ENCODE peak calls at places on chromosomes 2 and 18, in five cellular contexts. V is epithelial cell of esophagus, R is stomach, T is astrocyte of the spinal cord, N is glutamatergic neuron. P is an unnamed sample.

GRCh38 chr2:176500921-176501320 is 231.7 kb downstream of the MTX2 start:
- DNase-seq in R (no peak), T (peak), V (no peak), N (no peak), P (no peak)

GRCh38 chr2:37020212-37020886 is 54.0 kb upstream of the STRN start:
- DNase-seq in T (peak), V (no peak), N (no peak), R (peak), P (no peak)

GRCh38 chr2:45114221-45114955 is 105.1 kb upstream of the SIX2 start:
- DNase-seq in T (no peak), R (no peak), N (no peak), V (no peak), P (no peak)

GRCh38 chr2:201931955-201932354 is 101.7 kb upstream of the FZD7 start:
- DNase-seq in T (peak), V (peak), R (no peak), N (no peak), P (no peak)

GRCh38 chr2:193584001-193584400 is 1389.3 kb upstream of the TMEFF2 start:
- DNase-seq in T (peak), V (peak), N (peak), R (no peak), P (no peak)

GRCh38 chr2:126889501-126890135 is 9.1 kb upstream of the TEX51 start:
- DNase-seq in N (peak), V (no peak), R (no peak), T (no peak), P (no peak)

GRCh38 chr2:66569321-66569851 is 134.5 kb downstream of the MEIS1 start:
- DNase-seq in V (no peak), R (no peak), N (no peak), T (peak), P (no peak)

GRCh38 chr2:156553714-156554442 is 117.7 kb downstream of the GPD2 start:
- DNase-seq in T (no peak), R (no peak), N (no peak), V (no peak), P (no peak)

GRCh38 chr2:50419778-50420177 is 612.2 kb downstream of the NRXN1 start:
- DNase-seq in V (no peak), N (no peak), T (no peak), R (no peak), P (no peak)

GRCh38 chr2:234770081-234770506 is 181.7 kb upstream of the SH3BP4 start:
- DNase-seq in V (no peak), T (peak), R (no peak), N (peak), P (no peak)

GRCh38 chr18:53319628-53320027 is 904.8 kb downstream of the MBD2 start:
- DNase-seq in T (no peak), V (no peak), N (no peak), R (no peak), P (no peak)

GRCh38 chr2:210000464-210001324 is 1.7 kb upstream of the RPE start:
- DNase-seq in N (no peak), T (no peak), V (no peak), R (no peak), P (no peak)

GRCh38 chr2:164979113-164979512 is 23.8 kb upstream of the SLC38A11 start:
- DNase-seq in N (no peak), T (no peak), V (no peak), R (no peak), P (no peak)

GRCh38 chr2:158125756-158126498 is 24.3 kb downstream of the UPP2 start:
- DNase-seq in V (peak), T (no peak), R (no peak), N (no peak), P (no peak)

GRCh38 chr2:46294185-46294836 is 2.9 kb upstream of the EPAS1 start:
- DNase-seq in V (peak), T (no peak), N (peak), R (no peak), P (no peak)

GRCh38 chr2:200677721-200678532 is 92.1 kb downstream of the AOX1 start:
- DNase-seq in V (no peak), R (no peak), T (peak), N (no peak), P (no peak)

DNA sequence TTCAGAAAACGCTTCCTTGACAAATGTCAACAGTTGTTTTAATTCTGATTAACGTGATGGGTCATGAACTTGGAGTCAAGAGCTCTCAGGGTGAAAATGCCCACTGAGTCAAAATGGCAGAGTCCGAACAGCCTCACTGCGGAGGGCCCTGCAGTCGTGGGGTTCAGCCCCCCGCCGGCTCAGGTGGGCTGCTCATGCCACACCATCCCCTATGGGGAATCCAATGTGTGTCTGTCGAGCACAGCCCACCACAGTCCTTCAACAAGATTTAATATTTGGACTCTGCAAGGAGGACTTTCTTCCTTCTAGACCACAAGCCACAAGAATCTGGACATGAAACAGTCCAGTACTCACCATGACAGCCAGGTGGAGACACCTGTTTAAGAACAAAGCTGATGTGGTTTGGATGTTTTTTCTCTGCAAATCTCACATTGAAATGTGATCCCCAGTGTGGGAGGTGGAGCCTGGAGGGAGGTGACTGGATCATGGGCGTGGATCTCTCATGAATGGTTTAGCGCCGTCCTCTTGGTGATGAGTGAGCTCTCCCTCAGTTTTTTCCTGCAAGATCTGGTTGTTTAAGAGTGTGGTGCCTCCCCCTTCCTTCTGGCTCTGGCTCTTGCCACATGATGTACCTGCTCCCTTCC is 201.0 kb downstream of the NDUFA10 start:
- DNase-seq in T (no peak), N (no peak), R (peak), V (peak), P (peak)
- TF ChIP-seq CTCF in T (peak), N (no peak), R (no peak), V (peak), P (no peak)

GRCh38 chr2:1671916-1672315 is 72.4 kb downstream of the PXDN start:
- DNase-seq in N (no peak), V (no peak), R (peak), T (no peak), P (no peak)

GRCh38 chr2:1670636-1671035 is 73.7 kb downstream of the PXDN start:
- DNase-seq in V (no peak), N (no peak), R (peak), T (no peak), P (no peak)

GRCh38 chr2:1673160-1673944 is 71.0 kb downstream of the PXDN start:
- DNase-seq in N (no peak), T (no peak), R (peak), V (no peak), P (no peak)

GRCh38 chr2:1674276-1674675 is 70.0 kb downstream of the PXDN start:
- DNase-seq in V (no peak), R (peak), T (no peak), N (no peak), P (no peak)

DNA sequence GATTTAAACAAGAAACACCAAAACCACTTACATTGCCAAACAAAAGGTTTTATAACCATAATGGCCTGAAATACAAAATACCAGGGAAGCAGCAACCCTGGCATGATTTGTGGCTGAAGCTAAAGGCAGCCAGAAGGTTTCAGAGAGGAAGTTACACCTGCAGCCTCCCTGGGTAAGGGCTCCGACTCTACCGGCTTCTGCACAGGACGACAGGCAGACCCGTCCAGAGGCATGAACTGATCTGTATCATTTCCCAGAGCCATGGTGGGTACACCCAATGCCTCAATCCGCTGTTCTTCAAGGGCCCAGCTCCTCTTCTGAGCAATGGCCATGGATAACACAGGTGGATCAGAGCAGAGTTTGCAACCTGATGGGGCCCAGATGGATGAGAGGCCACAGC is 71.6 kb downstream of the PXDN start:
- DNase-seq in T (no peak), V (no peak), N (no peak), R (peak), P (no peak)
- TF ChIP-seq CTCF in T (no peak), V (no peak), N (no peak), R (no peak), P (no peak)

DNA sequence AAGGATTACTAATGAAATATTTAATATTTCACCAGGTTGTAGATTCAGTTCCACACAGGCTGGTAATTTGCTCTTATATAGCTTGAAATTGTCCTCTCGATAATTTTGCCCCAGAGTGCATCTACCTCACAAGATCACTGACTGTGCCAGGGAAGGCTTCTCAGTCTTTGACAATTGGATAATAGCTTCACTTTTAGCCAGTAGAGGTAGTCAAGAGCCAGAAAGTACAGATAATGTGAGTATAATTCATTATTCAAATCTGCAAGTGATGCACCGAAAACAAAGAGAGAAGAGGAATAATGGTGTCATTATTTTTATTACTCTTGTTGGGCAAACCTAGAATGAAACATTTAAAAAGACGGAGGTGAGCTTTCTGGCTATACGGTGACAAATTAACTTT is 292.8 kb downstream of the EN1 start:
- DNase-seq in V (no peak), T (no peak), N (no peak), R (no peak), P (peak)
- TF ChIP-seq CTCF in V (no peak), T (peak), N (no peak), R (no peak), P (no peak)

DNA sequence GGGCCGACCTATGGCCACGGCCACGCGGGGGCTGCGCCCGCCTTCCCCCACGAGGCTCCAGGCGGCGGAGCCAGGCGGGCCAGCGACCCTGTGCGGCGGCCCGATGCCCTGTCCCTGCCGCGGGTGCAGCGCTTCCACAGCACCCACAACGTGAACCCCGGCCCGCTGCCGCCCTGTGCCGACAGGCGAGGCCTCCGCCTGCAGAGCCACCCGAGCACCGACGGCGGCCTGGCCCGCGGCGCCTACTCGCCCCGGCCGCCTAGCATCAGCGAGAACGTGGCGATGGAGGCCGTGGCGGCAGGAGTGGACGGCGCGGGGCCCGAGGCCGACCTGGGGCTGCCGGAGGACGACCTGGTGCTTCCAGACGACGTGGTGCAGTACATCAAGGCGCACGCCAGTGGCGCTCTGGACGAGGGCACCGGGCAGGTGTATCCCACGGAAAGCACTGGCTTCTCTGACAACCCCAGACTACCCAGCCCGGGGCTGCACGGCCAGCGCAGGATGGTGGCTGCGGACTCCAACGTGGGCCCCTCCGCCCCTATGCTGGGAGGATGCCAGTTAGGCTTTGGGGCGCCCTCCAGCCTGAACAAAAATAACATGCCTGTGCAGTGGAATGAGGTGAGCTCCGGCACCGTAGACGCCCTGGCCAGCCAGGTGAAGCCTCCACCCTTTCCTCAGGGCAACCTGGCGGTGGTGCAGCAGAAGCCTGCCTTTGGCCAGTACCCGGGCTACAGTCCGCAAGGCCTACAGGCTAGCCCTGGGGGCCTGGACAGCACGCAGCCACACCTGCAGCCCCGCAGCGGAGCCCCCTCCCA is 253.3 kb downstream of the GLI2 start:
- DNase-seq in N (peak), T (no peak), R (peak), V (no peak), P (peak)
- TF ChIP-seq CTCF in N (no peak), T (no peak), R (no peak), V (no peak), P (no peak)

GRCh38 chr18:50374753-50375391 is at the start of gene SKA1:
- DNase-seq in T (peak), V (peak), N (peak), R (peak), P (peak)
- TF ChIP-seq CTCF in T (no peak), V (no peak), N (no peak), R (no peak), P (no peak)

DNA sequence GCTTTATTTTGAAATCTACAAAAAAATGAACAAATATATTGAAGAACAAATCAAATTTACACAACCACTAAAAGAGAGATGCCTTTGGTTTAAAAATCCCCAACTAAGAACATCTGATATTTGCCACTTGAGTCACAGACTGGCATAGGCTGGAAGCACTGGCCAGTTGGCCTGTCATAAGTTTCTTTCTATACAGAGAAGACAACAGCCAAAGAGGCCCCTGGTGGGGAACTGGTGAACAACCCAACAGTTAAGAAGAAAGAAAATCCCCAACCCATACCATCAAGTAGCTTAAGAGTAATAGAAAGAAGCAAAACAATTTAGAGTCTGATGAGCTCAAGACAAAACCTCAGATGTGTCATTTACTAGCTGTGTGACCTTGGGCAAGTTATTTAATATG is 45.5 kb downstream of the OSR1 start:
- DNase-seq in T (peak), R (peak), N (no peak), V (peak), P (no peak)
- TF ChIP-seq CTCF in T (peak), R (no peak), N (peak), V (peak), P (peak)

GRCh38 chr2:112642561-112642960 is 3.2 kb upstream of the SLC20A1 start:
- DNase-seq in N (no peak), R (no peak), T (no peak), V (no peak), P (no peak)
- TF ChIP-seq CTCF in N (no peak), R (no peak), T (no peak), V (no peak), P (no peak)

GRCh38 chr2:207167129-207167923 is 1.6 kb upstream of the KLF7 start:
- DNase-seq in R (no peak), N (no peak), V (peak), T (peak), P (no peak)

GRCh38 chr2:207166039-207166348 is 246 bp upstream of the KLF7 start:
- DNase-seq in R (peak), N (peak), V (peak), T (peak), P (peak)

GRCh38 chr2:207163815-207164747 is 1.7 kb downstream of the KLF7 start:
- DNase-seq in R (peak), V (peak), T (peak), N (peak), P (no peak)

GRCh38 chr2:207165121-207166038 is at the start of gene KLF7:
- DNase-seq in T (peak), R (peak), N (no peak), V (peak), P (peak)

GRCh38 chr2:207166349-207167128 is 791 bp upstream of the KLF7 start:
- DNase-seq in T (peak), V (peak), R (peak), N (peak), P (peak)
- TF ChIP-seq CTCF in T (peak), V (no peak), R (no peak), N (peak), P (peak)

DNA sequence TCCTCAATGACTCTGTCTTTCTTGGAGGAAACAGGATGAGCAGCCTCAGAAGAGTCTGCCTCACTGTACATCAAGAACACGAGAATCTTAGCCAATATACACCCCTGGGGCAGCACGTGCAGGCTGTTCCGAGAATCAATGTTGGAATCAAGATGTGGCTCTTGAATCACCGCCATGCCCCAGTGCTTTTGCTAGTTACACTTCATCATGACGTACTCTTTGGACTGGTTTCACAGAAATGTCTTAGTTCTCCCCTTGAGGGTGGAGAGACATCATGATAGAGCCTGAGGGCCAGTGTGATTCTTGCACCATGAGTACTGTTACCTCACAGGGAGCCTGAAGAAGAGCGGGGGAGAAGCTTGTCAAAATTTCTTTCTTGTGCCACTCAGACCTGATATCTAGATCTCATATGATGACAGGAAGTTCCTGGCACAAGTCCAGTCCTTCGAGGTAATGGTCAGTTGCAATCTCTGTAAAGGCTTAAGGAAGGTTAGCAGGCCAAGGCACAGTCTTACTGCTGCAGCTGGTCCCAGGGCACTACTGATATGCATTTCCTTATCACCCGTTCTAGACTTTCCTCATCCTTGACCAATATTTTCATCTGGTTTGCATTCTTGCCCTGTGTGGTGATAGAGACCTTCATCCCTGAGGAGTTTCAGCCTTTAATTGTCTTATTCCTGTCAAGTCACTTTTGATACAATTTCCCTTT is 28.2 kb upstream of the STAT4 start:
- DNase-seq in T (no peak), R (no peak), V (peak), N (no peak), P (no peak)
- TF ChIP-seq CTCF in T (no peak), R (no peak), V (no peak), N (no peak), P (no peak)

GRCh38 chr18:76274470-76275289 is 220.4 kb downstream of the ZNF516 start:
- DNase-seq in R (no peak), T (no peak), N (peak), V (no peak), P (no peak)
- TF ChIP-seq CTCF in R (no peak), T (peak), N (no peak), V (peak), P (no peak)